ENCODE peak calls at places on chromosomes 12 and 14, in ten cellular contexts. One of them, this sample, is unnamed.

GRCh38 chr12:114774181-114774580 is 90.2 kb upstream of the TBX3 start:
- DNase-seq in NCI-H460: no peak
- DNase-seq in GM23248: no peak
- DNase-seq in fibroblast of pulmonary artery: peak
- DNase-seq in ACHN: no peak
- DNase-seq in EH: peak
- DNase-seq in K562: no peak
- DNase-seq in activated CD8-positive, alpha-beta memory T cell treated with anti-CD3 and anti-CD28 coated beads, Interleukin-2, amount 50 U/mL, for 48 hours: no peak
- DNase-seq in NCI-H1694 treated with DMSO at 0.1 percent for 48 hours: no peak
- DNase-seq in anterior cingulate cortex: no peak
- DNase-seq in this sample: peak

GRCh38 chr12:67483871-67484554 is 164.5 kb upstream of the DYRK2 start:
- DNase-seq in NCI-H460: no peak
- DNase-seq in GM23248: peak
- DNase-seq in fibroblast of pulmonary artery: no peak
- DNase-seq in ACHN: no peak
- DNase-seq in EH: peak
- DNase-seq in K562: no peak
- DNase-seq in activated CD8-positive, alpha-beta memory T cell treated with anti-CD3 and anti-CD28 coated beads, Interleukin-2, amount 50 U/mL, for 48 hours: no peak
- DNase-seq in NCI-H1694 treated with DMSO at 0.1 percent for 48 hours: no peak
- DNase-seq in anterior cingulate cortex: no peak
- DNase-seq in this sample: no peak

GRCh38 chr14:54221432-54221803 is 175.4 kb upstream of the CDKN3 start:
- DNase-seq in NCI-H460: no peak
- DNase-seq in GM23248: no peak
- DNase-seq in fibroblast of pulmonary artery: no peak
- DNase-seq in ACHN: no peak
- DNase-seq in EH: no peak
- DNase-seq in K562: no peak
- DNase-seq in activated CD8-positive, alpha-beta memory T cell treated with anti-CD3 and anti-CD28 coated beads, Interleukin-2, amount 50 U/mL, for 48 hours: no peak
- DNase-seq in NCI-H1694 treated with DMSO at 0.1 percent for 48 hours: no peak
- DNase-seq in anterior cingulate cortex: no peak
- DNase-seq in this sample: no peak

GRCh38 chr12:88496429-88497190 is 83.7 kb downstream of the KITLG start:
- DNase-seq in NCI-H460: no peak
- DNase-seq in GM23248: peak
- DNase-seq in fibroblast of pulmonary artery: no peak
- DNase-seq in ACHN: no peak
- DNase-seq in EH: peak
- DNase-seq in K562: no peak
- DNase-seq in activated CD8-positive, alpha-beta memory T cell treated with anti-CD3 and anti-CD28 coated beads, Interleukin-2, amount 50 U/mL, for 48 hours: no peak
- DNase-seq in NCI-H1694 treated with DMSO at 0.1 percent for 48 hours: no peak
- DNase-seq in anterior cingulate cortex: no peak
- DNase-seq in this sample: peak

GRCh38 chr14:51877807-51878206 is 17.4 kb downstream of the GNG2 start:
- DNase-seq in NCI-H460: no peak
- DNase-seq in GM23248: no peak
- DNase-seq in fibroblast of pulmonary artery: no peak
- DNase-seq in ACHN: no peak
- DNase-seq in EH: no peak
- DNase-seq in K562: no peak
- DNase-seq in activated CD8-positive, alpha-beta memory T cell treated with anti-CD3 and anti-CD28 coated beads, Interleukin-2, amount 50 U/mL, for 48 hours: no peak
- DNase-seq in NCI-H1694 treated with DMSO at 0.1 percent for 48 hours: no peak
- DNase-seq in anterior cingulate cortex: no peak
- DNase-seq in this sample: no peak

GRCh38 chr14:60349663-60350365 is 100.8 kb downstream of the PPM1A start:
- DNase-seq in NCI-H460: peak
- DNase-seq in GM23248: peak
- DNase-seq in fibroblast of pulmonary artery: peak
- DNase-seq in ACHN: peak
- DNase-seq in EH: peak
- DNase-seq in K562: peak
- DNase-seq in activated CD8-positive, alpha-beta memory T cell treated with anti-CD3 and anti-CD28 coated beads, Interleukin-2, amount 50 U/mL, for 48 hours: no peak
- DNase-seq in NCI-H1694 treated with DMSO at 0.1 percent for 48 hours: peak
- DNase-seq in anterior cingulate cortex: no peak
- DNase-seq in this sample: peak

GRCh38 chr14:74963705-74964271 is 8.4 kb upstream of the PGF start:
- DNase-seq in NCI-H460: no peak
- DNase-seq in GM23248: peak
- DNase-seq in fibroblast of pulmonary artery: peak
- DNase-seq in ACHN: no peak
- DNase-seq in EH: peak
- DNase-seq in K562: no peak
- DNase-seq in activated CD8-positive, alpha-beta memory T cell treated with anti-CD3 and anti-CD28 coated beads, Interleukin-2, amount 50 U/mL, for 48 hours: no peak
- DNase-seq in NCI-H1694 treated with DMSO at 0.1 percent for 48 hours: no peak
- DNase-seq in anterior cingulate cortex: no peak
- DNase-seq in this sample: peak

GRCh38 chr14:81164167-81164774 is 56.5 kb downstream of the GTF2A1 start:
- DNase-seq in NCI-H460: peak
- DNase-seq in GM23248: peak
- DNase-seq in fibroblast of pulmonary artery: peak
- DNase-seq in ACHN: peak
- DNase-seq in EH: peak
- DNase-seq in K562: peak
- DNase-seq in activated CD8-positive, alpha-beta memory T cell treated with anti-CD3 and anti-CD28 coated beads, Interleukin-2, amount 50 U/mL, for 48 hours: peak
- DNase-seq in NCI-H1694 treated with DMSO at 0.1 percent for 48 hours: peak
- DNase-seq in anterior cingulate cortex: no peak
- DNase-seq in this sample: peak

This sample was measured in fibroblast of the aortic adventitia.